ENCODE peak calls at places on chromosomes 6 and 20, in seven cellular contexts. One of them, this sample, is unnamed.

GRCh38 chr6:116971959-116972358 is 94.9 kb downstream of the RFX6 start:
- ATAC-seq in mucosa of descending colon: peak; percentile 66
- ATAC-seq in activated B cell treated with CpG ODN at 0.5 μM for 24 hours: no peak
- ATAC-seq in foreskin keratinocyte: peak; percentile 69
- ATAC-seq in heart left ventricle: no peak
- ATAC-seq in HCT116: peak; percentile 80
- ATAC-seq in RWPE2: peak; percentile 46
- ATAC-seq in this sample: no peak

GRCh38 chr20:63295422-63295821 is 2.4 kb downstream of the COL20A1 start:
- ATAC-seq in mucosa of descending colon: no peak
- ATAC-seq in activated B cell treated with CpG ODN at 0.5 μM for 24 hours: no peak
- ATAC-seq in foreskin keratinocyte: no peak
- ATAC-seq in heart left ventricle: no peak
- ATAC-seq in HCT116: peak; percentile 37
- ATAC-seq in RWPE2: peak; percentile 4
- ATAC-seq in this sample: no peak

GRCh38 chr6:112037783-112038216 is 16.1 kb upstream of the CCN6 start:
- ATAC-seq in mucosa of descending colon: peak; percentile 53
- ATAC-seq in activated B cell treated with CpG ODN at 0.5 μM for 24 hours: no peak
- ATAC-seq in foreskin keratinocyte: peak; percentile 80
- ATAC-seq in heart left ventricle: peak; percentile 69
- ATAC-seq in HCT116: peak; percentile 36
- ATAC-seq in RWPE2: peak; percentile 87
- ATAC-seq in this sample: peak; percentile 90

GRCh38 chr6:166085498-166085897 is 82.2 kb downstream of the TBXT start:
- ATAC-seq in mucosa of descending colon: no peak
- ATAC-seq in activated B cell treated with CpG ODN at 0.5 μM for 24 hours: no peak
- ATAC-seq in foreskin keratinocyte: no peak
- ATAC-seq in heart left ventricle: no peak
- ATAC-seq in HCT116: no peak
- ATAC-seq in RWPE2: no peak
- ATAC-seq in this sample: no peak

GRCh38 chr6:7730411-7730810 is 4.5 kb downstream of the BMP6 start:
- ATAC-seq in mucosa of descending colon: no peak
- ATAC-seq in activated B cell treated with CpG ODN at 0.5 μM for 24 hours: no peak
- ATAC-seq in foreskin keratinocyte: no peak
- ATAC-seq in heart left ventricle: no peak
- ATAC-seq in HCT116: no peak
- ATAC-seq in RWPE2: no peak
- ATAC-seq in this sample: no peak

GRCh38 chr6:16540804-16541752 is 220.2 kb downstream of the ATXN1 start:
- ATAC-seq in mucosa of descending colon: peak; percentile 49
- ATAC-seq in activated B cell treated with CpG ODN at 0.5 μM for 24 hours: peak; percentile 21
- ATAC-seq in foreskin keratinocyte: no peak
- ATAC-seq in heart left ventricle: peak; percentile 51
- ATAC-seq in HCT116: peak; percentile 18
- ATAC-seq in RWPE2: no peak
- ATAC-seq in this sample: peak; percentile 61

GRCh38 chr6:45532626-45533258 is 155.0 kb upstream of the SUPT3H start:
- ATAC-seq in mucosa of descending colon: peak; percentile 6
- ATAC-seq in activated B cell treated with CpG ODN at 0.5 μM for 24 hours: no peak
- ATAC-seq in foreskin keratinocyte: no peak
- ATAC-seq in heart left ventricle: peak; percentile 64
- ATAC-seq in HCT116: no peak
- ATAC-seq in RWPE2: no peak
- ATAC-seq in this sample: no peak

GRCh38 chr20:62336775-62337557 is 30.1 kb downstream of the LAMA5 start:
- ATAC-seq in mucosa of descending colon: no peak
- ATAC-seq in activated B cell treated with CpG ODN at 0.5 μM for 24 hours: peak; percentile 35
- ATAC-seq in foreskin keratinocyte: no peak
- ATAC-seq in heart left ventricle: no peak
- ATAC-seq in HCT116: peak; percentile 15
- ATAC-seq in RWPE2: no peak
- ATAC-seq in this sample: no peak

GRCh38 chr20:52494244-52494643 is 302.7 kb upstream of the ZFP64 start:
- ATAC-seq in mucosa of descending colon: no peak
- ATAC-seq in activated B cell treated with CpG ODN at 0.5 μM for 24 hours: no peak
- ATAC-seq in foreskin keratinocyte: peak; percentile 92
- ATAC-seq in heart left ventricle: no peak
- ATAC-seq in HCT116: no peak
- ATAC-seq in RWPE2: peak; percentile 88
- ATAC-seq in this sample: no peak

GRCh38 chr20:36866164-36866563 is 9.8 kb upstream of the TLDC2 start:
- ATAC-seq in mucosa of descending colon: no peak
- ATAC-seq in activated B cell treated with CpG ODN at 0.5 μM for 24 hours: no peak
- ATAC-seq in foreskin keratinocyte: no peak
- ATAC-seq in heart left ventricle: no peak
- ATAC-seq in HCT116: no peak
- ATAC-seq in RWPE2: no peak
- ATAC-seq in this sample: no peak

GRCh38 chr20:57807418-57808265 is 97.8 kb upstream of the PMEPA1 start:
- ATAC-seq in mucosa of descending colon: no peak
- ATAC-seq in activated B cell treated with CpG ODN at 0.5 μM for 24 hours: no peak
- ATAC-seq in foreskin keratinocyte: no peak
- ATAC-seq in heart left ventricle: peak; percentile 84
- ATAC-seq in HCT116: no peak
- ATAC-seq in RWPE2: peak; percentile 5
- ATAC-seq in this sample: no peak

GRCh38 chr6:30092852-30093543 is 17.4 kb upstream of the RNF39 start:
- ATAC-seq in mucosa of descending colon: no peak
- ATAC-seq in activated B cell treated with CpG ODN at 0.5 μM for 24 hours: no peak
- ATAC-seq in foreskin keratinocyte: no peak
- ATAC-seq in heart left ventricle: no peak
- ATAC-seq in HCT116: no peak
- ATAC-seq in RWPE2: no peak
- ATAC-seq in this sample: no peak

GRCh38 chr6:72390548-72390947 is 231.3 kb upstream of the KCNQ5 start:
- ATAC-seq in mucosa of descending colon: no peak
- ATAC-seq in activated B cell treated with CpG ODN at 0.5 μM for 24 hours: no peak
- ATAC-seq in foreskin keratinocyte: no peak
- ATAC-seq in heart left ventricle: no peak
- ATAC-seq in HCT116: no peak
- ATAC-seq in RWPE2: no peak
- ATAC-seq in this sample: no peak

GRCh38 chr20:23435675-23436539 is 3.6 kb upstream of the CSTL1 start:
- ATAC-seq in mucosa of descending colon: peak; percentile 72
- ATAC-seq in activated B cell treated with CpG ODN at 0.5 μM for 24 hours: no peak
- ATAC-seq in foreskin keratinocyte: no peak
- ATAC-seq in heart left ventricle: peak; percentile 53
- ATAC-seq in HCT116: no peak
- ATAC-seq in RWPE2: no peak
- ATAC-seq in this sample: no peak

GRCh38 chr6:42449917-42450313 is 1.8 kb downstream of the TRERF1 start:
- ATAC-seq in mucosa of descending colon: no peak
- ATAC-seq in activated B cell treated with CpG ODN at 0.5 μM for 24 hours: no peak
- ATAC-seq in foreskin keratinocyte: no peak
- ATAC-seq in heart left ventricle: no peak
- ATAC-seq in HCT116: no peak
- ATAC-seq in RWPE2: no peak
- ATAC-seq in this sample: no peak

GRCh38 chr6:144493035-144493910 is 208.1 kb downstream of the UTRN start:
- ATAC-seq in mucosa of descending colon: no peak
- ATAC-seq in activated B cell treated with CpG ODN at 0.5 μM for 24 hours: no peak
- ATAC-seq in foreskin keratinocyte: peak; percentile 70
- ATAC-seq in heart left ventricle: no peak
- ATAC-seq in HCT116: no peak
- ATAC-seq in RWPE2: peak; percentile 78
- ATAC-seq in this sample: no peak

GRCh38 chr20:59136027-59136426 is 27.6 kb upstream of the ZNF831 start:
- ATAC-seq in mucosa of descending colon: no peak
- ATAC-seq in activated B cell treated with CpG ODN at 0.5 μM for 24 hours: peak; percentile 47
- ATAC-seq in foreskin keratinocyte: no peak
- ATAC-seq in heart left ventricle: no peak
- ATAC-seq in HCT116: no peak
- ATAC-seq in RWPE2: no peak
- ATAC-seq in this sample: no peak

GRCh38 chr20:63672666-63673065 is 14.6 kb downstream of the RTEL1 start:
- ATAC-seq in mucosa of descending colon: no peak
- ATAC-seq in activated B cell treated with CpG ODN at 0.5 μM for 24 hours: no peak
- ATAC-seq in foreskin keratinocyte: no peak
- ATAC-seq in heart left ventricle: no peak
- ATAC-seq in HCT116: no peak
- ATAC-seq in RWPE2: no peak
- ATAC-seq in this sample: no peak

GRCh38 chr6:109237082-109237985 is 142.0 kb downstream of the CEP57L1 start:
- ATAC-seq in mucosa of descending colon: peak; percentile 89
- ATAC-seq in activated B cell treated with CpG ODN at 0.5 μM for 24 hours: peak; percentile 61
- ATAC-seq in foreskin keratinocyte: no peak
- ATAC-seq in heart left ventricle: no peak
- ATAC-seq in HCT116: no peak
- ATAC-seq in RWPE2: no peak
- ATAC-seq in this sample: no peak

GRCh38 chr6:109235639-109236038 is 140.3 kb downstream of the CEP57L1 start:
- ATAC-seq in mucosa of descending colon: no peak
- ATAC-seq in activated B cell treated with CpG ODN at 0.5 μM for 24 hours: no peak
- ATAC-seq in foreskin keratinocyte: no peak
- ATAC-seq in heart left ventricle: no peak
- ATAC-seq in HCT116: no peak
- ATAC-seq in RWPE2: no peak
- ATAC-seq in this sample: no peak

GRCh38 chr6:109238405-109238804 is 143.1 kb downstream of the CEP57L1 start:
- ATAC-seq in mucosa of descending colon: no peak
- ATAC-seq in activated B cell treated with CpG ODN at 0.5 μM for 24 hours: no peak
- ATAC-seq in foreskin keratinocyte: no peak
- ATAC-seq in heart left ventricle: no peak
- ATAC-seq in HCT116: no peak
- ATAC-seq in RWPE2: no peak
- ATAC-seq in this sample: no peak

GRCh38 chr6:109237986-109238329 is 142.7 kb downstream of the CEP57L1 start:
- ATAC-seq in mucosa of descending colon: no peak
- ATAC-seq in activated B cell treated with CpG ODN at 0.5 μM for 24 hours: no peak
- ATAC-seq in foreskin keratinocyte: no peak
- ATAC-seq in heart left ventricle: no peak
- ATAC-seq in HCT116: no peak
- ATAC-seq in RWPE2: no peak
- ATAC-seq in this sample: no peak

GRCh38 chr6:109236140-109237081 is 141.1 kb downstream of the CEP57L1 start:
- ATAC-seq in mucosa of descending colon: peak; percentile 79
- ATAC-seq in activated B cell treated with CpG ODN at 0.5 μM for 24 hours: no peak
- ATAC-seq in foreskin keratinocyte: no peak
- ATAC-seq in heart left ventricle: peak; percentile 57
- ATAC-seq in HCT116: peak; percentile 59
- ATAC-seq in RWPE2: no peak
- ATAC-seq in this sample: no peak
- TF ChIP-seq CTCF in mucosa of descending colon: no peak
- TF ChIP-seq CTCF in activated B cell treated with CpG ODN at 0.5 μM for 24 hours: no peak
- TF ChIP-seq CTCF in foreskin keratinocyte: no peak
- TF ChIP-seq CTCF in heart left ventricle: no peak
- TF ChIP-seq CTCF in HCT116: no peak
- TF ChIP-seq CTCF in RWPE2: no peak
- TF ChIP-seq CTCF in this sample: no peak

GRCh38 chr6:41370488-41371111 is 35.2 kb downstream of the NCR2 start:
- ATAC-seq in mucosa of descending colon: no peak
- ATAC-seq in activated B cell treated with CpG ODN at 0.5 μM for 24 hours: no peak
- ATAC-seq in foreskin keratinocyte: no peak
- ATAC-seq in heart left ventricle: no peak
- ATAC-seq in HCT116: no peak
- ATAC-seq in RWPE2: peak; percentile 40
- ATAC-seq in this sample: no peak

GRCh38 chr6:41373367-41373918 is 38.0 kb downstream of the NCR2 start:
- ATAC-seq in mucosa of descending colon: no peak
- ATAC-seq in activated B cell treated with CpG ODN at 0.5 μM for 24 hours: no peak
- ATAC-seq in foreskin keratinocyte: no peak
- ATAC-seq in heart left ventricle: no peak
- ATAC-seq in HCT116: no peak
- ATAC-seq in RWPE2: no peak
- ATAC-seq in this sample: no peak

GRCh38 chr6:41372526-41373366 is 37.3 kb downstream of the NCR2 start:
- ATAC-seq in mucosa of descending colon: no peak
- ATAC-seq in activated B cell treated with CpG ODN at 0.5 μM for 24 hours: no peak
- ATAC-seq in foreskin keratinocyte: no peak
- ATAC-seq in heart left ventricle: no peak
- ATAC-seq in HCT116: no peak
- ATAC-seq in RWPE2: no peak
- ATAC-seq in this sample: no peak

GRCh38 chr6:41371992-41372525 is 36.7 kb downstream of the NCR2 start:
- ATAC-seq in mucosa of descending colon: peak; percentile 15
- ATAC-seq in activated B cell treated with CpG ODN at 0.5 μM for 24 hours: peak; percentile 38
- ATAC-seq in foreskin keratinocyte: no peak
- ATAC-seq in heart left ventricle: peak; percentile 43
- ATAC-seq in HCT116: no peak
- ATAC-seq in RWPE2: no peak
- ATAC-seq in this sample: no peak

DNA sequence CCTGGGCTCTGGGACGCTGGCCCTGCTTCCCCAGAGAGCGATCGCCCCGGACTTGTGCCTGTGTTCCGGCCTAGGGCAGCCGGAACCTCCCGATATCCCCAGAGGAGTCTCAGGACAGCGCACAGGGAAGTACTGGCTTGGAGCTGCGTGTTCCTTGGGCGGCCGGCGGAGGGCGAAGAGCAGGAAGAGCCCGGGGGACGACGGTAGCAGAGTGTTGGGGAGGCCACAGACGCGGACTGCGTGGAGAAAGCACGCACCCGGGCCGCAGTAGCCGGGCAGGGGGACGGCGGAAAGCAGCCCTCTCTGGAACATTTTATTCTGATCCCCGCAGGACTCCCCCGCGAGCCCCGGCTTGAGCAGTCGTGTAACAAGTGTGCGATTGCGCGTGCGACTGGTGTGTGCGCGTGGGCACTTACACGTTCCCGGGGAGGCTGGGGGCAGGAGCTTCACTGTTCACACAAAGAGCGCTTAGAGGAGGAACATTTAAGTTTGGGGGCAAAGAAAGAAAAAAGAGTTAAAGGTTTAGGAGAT is 36.1 kb downstream of the NCR2 start:
- ATAC-seq in mucosa of descending colon: peak; percentile 69
- ATAC-seq in activated B cell treated with CpG ODN at 0.5 μM for 24 hours: no peak
- ATAC-seq in foreskin keratinocyte: peak; percentile 17
- ATAC-seq in heart left ventricle: peak; percentile 76
- ATAC-seq in HCT116: no peak
- ATAC-seq in RWPE2: no peak
- ATAC-seq in this sample: peak; percentile 35
- TF ChIP-seq CTCF in mucosa of descending colon: no peak
- TF ChIP-seq CTCF in activated B cell treated with CpG ODN at 0.5 μM for 24 hours: no peak
- TF ChIP-seq CTCF in foreskin keratinocyte: no peak
- TF ChIP-seq CTCF in heart left ventricle: no peak
- TF ChIP-seq CTCF in HCT116: no peak
- TF ChIP-seq CTCF in RWPE2: no peak
- TF ChIP-seq CTCF in this sample: no peak

DNA sequence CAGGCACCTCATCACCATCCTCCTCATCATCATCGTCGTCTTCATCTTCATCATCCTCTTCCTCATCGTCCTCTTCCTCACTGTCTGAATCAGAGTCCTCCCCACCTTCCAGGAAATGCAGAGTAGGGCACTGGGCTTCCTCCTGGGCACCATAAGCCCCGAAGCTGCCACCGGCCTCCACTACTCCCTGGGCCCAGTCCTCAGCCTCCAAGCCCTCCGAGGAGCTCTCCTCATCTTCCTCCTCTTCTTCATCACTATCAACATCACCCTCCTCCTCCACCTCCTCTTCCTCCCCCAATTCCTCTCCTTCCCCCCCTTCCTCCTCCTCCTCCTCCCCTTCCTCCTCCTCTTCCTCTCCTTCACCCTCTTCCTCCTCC is 1.7 kb downstream of the CENPB start:
- ATAC-seq in mucosa of descending colon: no peak
- ATAC-seq in activated B cell treated with CpG ODN at 0.5 μM for 24 hours: no peak
- ATAC-seq in foreskin keratinocyte: no peak
- ATAC-seq in heart left ventricle: no peak
- ATAC-seq in HCT116: no peak
- ATAC-seq in RWPE2: no peak
- ATAC-seq in this sample: no peak
- TF ChIP-seq CTCF in mucosa of descending colon: no peak
- TF ChIP-seq CTCF in activated B cell treated with CpG ODN at 0.5 μM for 24 hours: no peak
- TF ChIP-seq CTCF in foreskin keratinocyte: no peak
- TF ChIP-seq CTCF in heart left ventricle: no peak
- TF ChIP-seq CTCF in HCT116: no peak
- TF ChIP-seq CTCF in RWPE2: no peak
- TF ChIP-seq CTCF in this sample: no peak

GRCh38 chr6:102885165-102885564 is 1491.7 kb downstream of the GRIK2 start:
- ATAC-seq in mucosa of descending colon: no peak
- ATAC-seq in activated B cell treated with CpG ODN at 0.5 μM for 24 hours: no peak
- ATAC-seq in foreskin keratinocyte: no peak
- ATAC-seq in heart left ventricle: no peak
- ATAC-seq in HCT116: no peak
- ATAC-seq in RWPE2: no peak
- ATAC-seq in this sample: no peak
- TF ChIP-seq CTCF in mucosa of descending colon: no peak
- TF ChIP-seq CTCF in activated B cell treated with CpG ODN at 0.5 μM for 24 hours: no peak
- TF ChIP-seq CTCF in foreskin keratinocyte: no peak
- TF ChIP-seq CTCF in heart left ventricle: no peak
- TF ChIP-seq CTCF in HCT116: no peak
- TF ChIP-seq CTCF in RWPE2: no peak
- TF ChIP-seq CTCF in this sample: no peak

This sample was measured in gastroesophageal sphincter.